ENCODE peak calls at places on chromosomes 5 and 9, in eight cellular contexts. E, D, R, H, W, L, J and Q are unnamed samples.

GRCh38 chr5:159244163-159244562 is 18.9 kb upstream of the UBLCP1 start:
- DNase-seq in R (no peak), J (no peak), H (no peak), L (no peak), E (no peak), W (no peak), D (no peak), Q (no peak)

GRCh38 chr9:121289554-121290370 is 21.8 kb downstream of the GSN start:
- DNase-seq in E (no peak), W (no peak), J (peak), R (no peak), H (no peak), D (no peak), L (no peak), Q (peak)

GRCh38 chr5:103393131-103393754 is 134.7 kb downstream of the MACIR start:
- DNase-seq in R (no peak), H (peak), E (peak), W (no peak), J (no peak), L (peak), D (no peak), Q (peak)

GRCh38 chr9:35791321-35791921 is at the start of gene NPR2:
- DNase-seq in E (peak), J (no peak), L (no peak), R (peak), H (no peak), D (no peak), W (no peak), Q (peak)

GRCh38 chr9:32351845-32352244 is 32.6 kb upstream of the ACO1 start:
- DNase-seq in E (peak), L (peak), D (peak), H (no peak), J (no peak), W (no peak), R (peak), Q (peak)

GRCh38 chr9:128175102-128175563 is 15.1 kb downstream of the BBLN start:
- DNase-seq in R (no peak), H (no peak), D (no peak), E (no peak), J (no peak), W (no peak), L (no peak), Q (peak)

GRCh38 chr9:92944921-92945320 is 2.4 kb upstream of the FGD3 start:
- DNase-seq in W (no peak), J (no peak), E (no peak), L (no peak), R (no peak), D (no peak), H (no peak), Q (no peak)

GRCh38 chr5:42507451-42508092 is 84.3 kb downstream of the GHR start:
- DNase-seq in L (no peak), D (no peak), R (no peak), W (no peak), J (no peak), E (peak), H (peak), Q (no peak)

GRCh38 chr5:39650234-39650816 is 225.5 kb upstream of the DAB2 start:
- DNase-seq in D (no peak), L (peak), R (no peak), J (no peak), E (no peak), H (no peak), W (no peak), Q (no peak)
- H2AFZ ChIP-seq in D (peak), L (peak), R (peak), J (no peak), E (peak), H (no peak), W (no peak), Q (no peak)

GRCh38 chr5:68545636-68546325 is 330.2 kb downstream of the PIK3R1 start:
- DNase-seq in W (no peak), H (no peak), E (no peak), D (no peak), R (no peak), J (no peak), L (no peak), Q (no peak)
- H3K27ac ChIP-seq in W (no peak), H (no peak), E (no peak), D (no peak), R (no peak), J (no peak), L (no peak), Q (no peak)

GRCh38 chr5:1523480-1523792 is 324 bp downstream of the LPCAT1 start:
- DNase-seq in R (no peak), H (no peak), W (no peak), J (no peak), D (no peak), E (no peak), L (no peak), Q (peak)

GRCh38 chr5:1524799-1525623 is 1.3 kb upstream of the LPCAT1 start:
- DNase-seq in D (no peak), L (no peak), E (no peak), H (no peak), W (no peak), J (peak), R (peak), Q (no peak)

GRCh38 chr5:1523793-1524480 is at the start of gene LPCAT1:
- DNase-seq in W (peak), E (peak), L (peak), H (peak), R (peak), J (peak), D (no peak), Q (peak)

GRCh38 chr5:1525624-1525985 is 1.8 kb upstream of the LPCAT1 start:
- DNase-seq in J (peak), R (no peak), W (no peak), L (no peak), D (no peak), E (no peak), H (no peak), Q (no peak)

DNA sequence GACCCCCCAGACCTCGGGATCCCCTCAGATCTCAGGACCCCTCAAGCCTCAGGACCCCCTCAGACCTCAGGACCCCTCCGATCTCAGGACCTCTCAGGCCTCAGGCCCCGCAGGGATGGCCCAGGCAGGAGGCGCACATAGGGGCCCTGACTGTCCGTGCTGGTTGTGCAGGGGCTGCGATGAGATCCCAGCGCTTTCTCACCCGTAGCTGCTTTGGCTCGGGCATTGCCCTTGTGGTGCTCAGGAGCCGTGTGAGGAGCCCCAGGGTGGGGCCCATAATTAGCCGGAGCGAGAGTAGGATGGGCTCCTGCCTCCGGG is 680 bp upstream of the LPCAT1 start:
- DNase-seq in J (no peak), W (no peak), R (peak), H (no peak), E (peak), D (no peak), L (no peak), Q (peak)
- H2AFZ ChIP-seq in J (no peak), W (peak), R (peak), H (peak), E (peak), D (no peak), L (peak), Q (peak)

DNA sequence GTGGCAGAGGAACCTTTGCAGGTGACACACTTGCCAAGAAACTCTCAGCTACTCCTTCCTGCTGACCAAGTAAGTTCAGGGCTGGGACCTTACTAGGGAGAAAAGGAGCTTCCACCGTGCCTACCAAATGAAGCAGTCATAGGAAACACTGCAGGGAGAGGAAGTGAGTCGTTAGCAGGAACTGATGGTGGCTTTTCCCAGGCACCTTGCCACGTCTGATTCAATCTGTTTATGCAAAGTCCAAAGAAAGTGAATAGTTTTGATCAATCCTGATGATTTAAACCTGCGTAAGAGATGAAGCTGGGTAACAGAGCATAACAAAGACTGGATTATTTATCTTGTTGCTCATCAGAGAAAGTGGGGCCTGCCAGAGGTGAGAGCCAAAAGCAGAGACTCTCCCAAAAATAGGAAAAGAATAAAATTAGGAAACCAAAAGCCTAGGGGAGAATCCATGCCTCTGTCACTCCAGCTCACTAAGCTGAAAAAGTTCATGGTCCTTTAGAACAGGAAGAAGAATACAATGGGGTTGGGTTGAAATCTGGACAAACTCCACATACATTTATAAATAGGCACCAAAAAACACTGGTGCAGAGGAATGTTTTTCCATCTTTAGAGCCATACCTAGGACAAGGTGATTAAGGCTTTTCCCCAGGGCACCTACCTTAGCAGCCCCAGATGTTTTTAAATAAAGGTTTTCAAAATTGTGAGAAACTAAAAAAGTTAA is 9.3 kb upstream of the PFDN1 start:
- DNase-seq in J (no peak), D (no peak), E (peak), L (peak), W (peak), R (no peak), H (no peak), Q (peak)
- H3K27ac ChIP-seq in J (no peak), D (no peak), E (no peak), L (peak), W (peak), R (no peak), H (no peak), Q (peak)

DNA sequence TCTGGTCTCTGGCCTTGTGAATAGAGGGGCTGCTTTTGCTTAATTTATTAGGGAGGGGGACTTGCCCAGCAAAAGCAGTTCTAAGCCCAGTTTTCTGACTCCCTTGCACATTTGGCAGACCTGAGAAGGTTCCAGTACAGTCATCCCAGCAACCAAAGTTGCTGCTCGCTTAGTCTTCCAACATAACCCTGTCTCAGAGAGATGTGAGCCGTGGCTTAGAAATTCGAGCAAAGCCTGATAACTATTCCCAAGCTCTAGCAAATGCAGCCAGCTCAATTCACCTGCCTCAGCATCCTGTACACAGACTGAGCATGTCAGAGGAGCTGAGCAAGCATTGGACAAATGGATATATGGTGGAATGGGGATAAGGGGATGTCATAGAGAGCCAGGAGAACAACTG is 401.9 kb downstream of the SPOCK1 start:
- DNase-seq in L (no peak), D (no peak), E (no peak), R (no peak), J (no peak), W (no peak), H (no peak), Q (peak)
- H2AFZ ChIP-seq in L (no peak), D (no peak), E (no peak), R (no peak), J (no peak), W (no peak), H (no peak), Q (no peak)